ENCODE peak calls at places on chromosomes 12 and 14, in ten cellular contexts. H is foreskin fibroblast; Z is spleen; O is natural killer cell; C is CD8-positive, alpha-beta T cell; A is GM23338; W is IMR-90; E is A549; L is AG09319; M is neural progenitor cell. V is an unnamed sample.

GRCh38 chr14:106848330-106849121 is 1322.1 kb downstream of the TMEM121 start:
- DNase-seq in L (no peak), M (no peak), H (no peak), C (no peak), A (no peak), E (no peak), O (no peak), W (no peak), Z (no peak), V (no peak)

GRCh38 chr12:50062733-50063452 is 5.5 kb downstream of the ASIC1 start:
- DNase-seq in W (peak; percentile 20), O (no peak), H (no peak), M (no peak), L (no peak), C (no peak), A (no peak), Z (no peak), E (no peak), V (no peak)

GRCh38 chr12:4450551-4451112 is 5.0 kb upstream of the FGF6 start:
- DNase-seq in C (no peak), O (no peak), M (peak; percentile 64), H (no peak), L (no peak), A (peak; percentile 49), Z (no peak), W (no peak), E (no peak), V (no peak)

GRCh38 chr12:10735428-10735827 is 12.3 kb upstream of the YBX3 start:
- DNase-seq in E (no peak), Z (no peak), M (no peak), A (no peak), O (no peak), W (no peak), C (no peak), H (no peak), L (no peak), V (no peak)

GRCh38 chr14:75523771-75524171 is 1.5 kb downstream of the BATF start:
- DNase-seq in H (peak; percentile 50), Z (no peak), L (no peak), E (no peak), C (no peak), A (no peak), M (no peak), O (no peak), W (peak; percentile 18), V (no peak)

GRCh38 chr12:63857771-63858670 is 13.5 kb downstream of the SRGAP1 start:
- DNase-seq in O (no peak), Z (no peak), M (no peak), L (no peak), H (no peak), A (no peak), C (no peak), E (no peak), W (peak; percentile 52), V (no peak)

GRCh38 chr12:31370645-31371620 is 45.0 kb upstream of the SINHCAF start:
- DNase-seq in M (peak; percentile 92), A (peak; percentile 97), C (no peak), E (no peak), L (no peak), W (no peak), H (no peak), Z (peak; percentile 9), O (no peak), V (no peak)

GRCh38 chr12:117069926-117070900 is 29.0 kb downstream of the TESC start:
- DNase-seq in H (no peak), M (peak; percentile 37), O (no peak), A (no peak), L (no peak), C (no peak), E (no peak), W (no peak), Z (peak; percentile 85), V (no peak)

GRCh38 chr12:3632256-3633240 is 120.4 kb downstream of the CRACR2A start:
- DNase-seq in O (no peak), L (no peak), W (no peak), C (no peak), Z (no peak), M (no peak), A (no peak), H (peak; percentile 12), E (no peak), V (no peak)

GRCh38 chr12:113171543-113171942 is 13.7 kb downstream of the DDX54 start:
- DNase-seq in Z (no peak), W (no peak), E (no peak), O (no peak), H (no peak), M (no peak), A (no peak), L (no peak), C (no peak), V (no peak)
- TF ChIP-seq CTCF in Z (no peak), W (no peak), E (no peak), O (no peak), H (no peak), M (no peak), A (no peak), L (no peak), C (no peak), V (no peak)

GRCh38 chr14:50003213-50004021 is 110.5 kb downstream of the ARF6 start:
- DNase-seq in C (peak; percentile 57), O (peak; percentile 80), M (peak; percentile 47), L (no peak), H (peak; percentile 86), W (peak; percentile 35), A (peak; percentile 72), Z (peak; percentile 97), E (peak; percentile 80), V (peak; percentile 85)

GRCh38 chr14:50008562-50009355 is 107.6 kb downstream of the VCPKMT start:
- DNase-seq in A (no peak), H (no peak), O (no peak), C (no peak), W (peak; percentile 69), M (no peak), L (no peak), Z (no peak), E (no peak), V (no peak)

GRCh38 chr14:50006141-50006540 is 110.2 kb downstream of the VCPKMT start:
- DNase-seq in M (no peak), H (no peak), C (no peak), E (no peak), W (no peak), A (no peak), Z (no peak), O (no peak), L (no peak), V (no peak)

GRCh38 chr14:50010752-50011151 is 105.6 kb downstream of the VCPKMT start:
- DNase-seq in Z (no peak), W (peak; percentile 48), M (no peak), C (no peak), O (no peak), H (peak; percentile 45), A (no peak), E (no peak), L (no peak), V (no peak)

DNA sequence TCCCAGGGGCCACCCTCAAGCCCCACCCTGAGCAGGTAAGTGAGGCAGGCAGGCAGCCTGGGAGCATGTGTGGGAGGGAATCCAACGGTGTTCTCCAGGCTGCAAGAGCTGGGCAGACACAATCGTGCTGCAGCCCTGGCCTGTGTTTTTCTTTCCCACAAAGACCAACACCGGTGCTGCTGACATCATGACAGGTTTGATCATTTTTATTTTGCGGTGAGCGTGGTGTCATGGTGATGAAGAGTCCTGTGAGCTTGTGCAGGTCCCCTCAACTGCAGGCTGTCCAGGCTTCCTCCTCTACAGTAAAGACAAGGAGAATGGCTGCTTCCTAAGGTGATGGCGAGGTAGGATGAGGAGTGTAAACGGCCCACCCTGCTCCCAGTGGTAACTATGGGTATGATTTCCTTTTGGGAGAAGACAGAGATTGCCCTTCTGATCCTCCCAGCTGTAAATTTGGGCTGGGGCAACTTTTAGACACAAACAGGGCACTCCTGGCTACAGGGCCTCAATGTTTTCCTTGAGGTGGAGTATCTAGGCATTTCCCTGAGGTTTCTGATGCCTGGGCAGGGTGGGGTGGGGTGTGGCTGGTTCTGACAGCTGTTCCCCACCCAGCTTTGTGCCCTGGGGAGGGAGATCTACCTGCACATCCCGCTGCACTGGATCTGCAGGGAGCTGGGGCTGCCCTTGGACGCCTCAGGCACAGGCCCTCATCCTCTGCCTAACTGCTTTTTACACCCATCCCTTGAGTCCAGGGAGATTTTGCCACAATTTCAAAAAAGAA is 109.1 kb downstream of the VCPKMT start:
- DNase-seq in W (no peak), H (no peak), E (peak; percentile 23), Z (no peak), A (peak; percentile 65), L (no peak), O (no peak), C (no peak), M (no peak), V (no peak)
- TF ChIP-seq CTCF in W (peak; percentile 3), H (no peak), E (no peak), Z (no peak), A (peak; percentile 24), L (no peak), O (no peak), C (no peak), M (no peak), V (no peak)

DNA sequence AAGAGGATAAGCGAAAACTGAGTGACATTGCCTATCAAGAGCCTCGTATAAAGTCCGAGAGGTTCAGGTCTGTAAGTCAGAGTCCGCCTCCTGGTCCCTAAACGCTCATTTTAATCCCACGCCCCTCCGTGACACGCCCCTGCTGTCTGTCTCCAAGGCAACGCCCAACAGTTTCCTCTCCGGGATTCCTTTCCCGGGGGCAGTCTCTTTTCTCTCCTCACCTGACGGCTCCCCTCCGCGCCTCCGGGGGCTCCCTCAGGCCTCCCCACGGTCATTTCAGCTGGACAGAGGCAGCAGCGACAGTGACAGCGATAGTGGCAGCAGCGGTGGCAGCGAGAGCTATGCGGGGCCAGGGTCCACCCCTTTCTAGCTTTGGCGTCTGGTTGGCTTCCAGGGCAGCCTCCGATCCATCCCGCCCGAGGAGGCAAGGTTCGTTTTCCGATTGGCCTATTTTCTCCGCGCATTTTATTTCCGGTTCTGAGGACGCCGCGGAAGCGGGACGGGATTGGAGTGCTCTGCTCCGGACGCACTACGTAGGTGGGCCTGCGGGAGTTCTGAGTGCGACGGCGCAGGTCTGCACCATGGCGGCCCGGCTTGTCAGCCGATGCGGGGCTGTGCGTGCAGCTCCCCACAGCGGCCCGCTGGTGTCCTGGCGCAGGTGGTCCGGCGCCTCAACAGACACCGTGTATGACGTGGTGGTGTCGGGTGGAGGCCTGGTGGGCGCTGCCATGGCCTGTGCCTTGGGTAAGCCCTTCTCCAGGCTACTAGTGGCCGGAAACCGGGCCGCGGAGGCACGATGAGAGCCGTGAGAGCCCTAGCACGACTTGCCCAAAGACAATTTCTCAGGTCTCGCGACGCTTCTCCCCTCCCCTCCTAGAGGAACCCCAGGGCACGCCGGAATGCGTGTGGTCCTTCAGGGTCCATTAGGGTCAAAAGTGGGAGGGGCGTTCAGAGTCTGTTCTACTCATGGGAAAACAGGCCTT is at the start of the genes COQ6 and FAM161B:
- DNase-seq in O (peak; percentile 84), W (peak; percentile 96), A (peak; percentile 99), Z (peak; percentile 96), C (peak; percentile 85), M (peak; percentile 97), E (peak; percentile 89), L (peak; percentile 84), H (peak; percentile 95), V (peak; percentile 84)
- TF ChIP-seq CTCF in O (no peak), W (peak; percentile 27), A (peak; percentile 34), Z (no peak), C (no peak), M (peak; percentile 30), E (no peak), L (no peak), H (no peak), V (no peak)

DNA sequence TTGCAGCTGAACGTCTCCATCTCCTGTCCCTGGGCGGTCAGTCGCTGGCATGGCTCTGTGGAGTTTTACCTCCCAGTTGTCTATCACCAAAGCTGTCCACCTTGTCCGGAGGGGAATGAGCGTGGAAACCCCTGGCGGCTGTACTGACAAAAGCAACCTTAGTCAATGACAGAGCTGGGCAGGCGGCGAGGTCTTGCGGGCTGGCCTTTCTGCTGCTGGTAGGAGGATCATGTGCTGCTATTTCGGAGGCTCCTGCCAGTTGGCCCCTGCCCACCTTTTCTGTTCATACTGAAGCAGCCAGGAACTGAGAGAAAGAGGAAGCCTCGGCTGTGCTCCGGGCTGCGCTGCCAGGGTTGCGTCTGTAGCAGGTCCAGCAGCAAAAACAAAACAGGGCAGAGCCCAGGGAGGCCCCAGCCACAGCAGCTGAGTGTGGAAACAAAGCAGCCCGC is 57.7 kb downstream of the HMGA2 start:
- DNase-seq in W (peak; percentile 38), L (no peak), M (peak; percentile 54), C (no peak), O (no peak), Z (peak; percentile 89), H (peak; percentile 42), E (no peak), A (peak; percentile 38), V (no peak)
- TF ChIP-seq CTCF in W (peak; percentile 1), L (peak; percentile 32), M (peak; percentile 17), C (no peak), O (no peak), Z (no peak), H (peak; percentile 2), E (no peak), A (peak; percentile 7), V (no peak)